ENCODE peak calls at places on chromosomes 11 and 22, in nine cellular contexts. H, S, K, I, J, G, N, P and T are unnamed samples.
A peak's percentile ranks its signal among the peaks of the same experiment; 100 is the strongest.

GRCh38 chr11:101030692-101031091 is 98.9 kb downstream of the PGR start:
- DNase-seq in H (no peak), S (no peak), K (no peak), I (no peak), J (no peak), G (no peak), N (no peak), P (no peak), T (no peak)

GRCh38 chr11:34480339-34480738 is 33.3 kb downstream of the ELF5 start:
- DNase-seq in H (no peak), S (no peak), K (no peak), I (no peak), J (no peak), G (no peak), N (no peak), P (peak; percentile 14), T (no peak)

GRCh38 chr11:134740590-134741342 is 328.7 kb upstream of the B3GAT1 start:
- DNase-seq in H (no peak), S (no peak), K (no peak), I (no peak), J (peak; percentile 63), G (no peak), N (no peak), P (no peak), T (no peak)

GRCh38 chr11:123122341-123122740 is 60.4 kb upstream of the HSPA8 start:
- DNase-seq in H (no peak), S (no peak), K (no peak), I (no peak), J (peak; percentile 48), G (no peak), N (no peak), P (no peak), T (no peak)

GRCh38 chr11:117296881-117297280 is 5.7 kb downstream of the BACE1-AS start:
- DNase-seq in H (no peak), S (no peak), K (no peak), I (no peak), J (no peak), G (no peak), N (no peak), P (no peak), T (no peak)

GRCh38 chr22:40289991-40290459 is 56.3 kb upstream of the ADSL start:
- DNase-seq in H (no peak), S (no peak), K (no peak), I (peak; percentile 47), J (no peak), G (no peak), N (peak; percentile 47), P (no peak), T (no peak)

GRCh38 chr11:128692750-128693578 is 908 bp upstream of the FLI1 start:
- DNase-seq in H (no peak), S (no peak), K (no peak), I (no peak), J (no peak), G (peak; percentile 51), N (no peak), P (no peak), T (no peak)

GRCh38 chr22:49427941-49428340 is 399.7 kb downstream of the BRD1 start:
- DNase-seq in H (no peak), S (no peak), K (no peak), I (no peak), J (no peak), G (no peak), N (no peak), P (no peak), T (no peak)

GRCh38 chr22:48805516-48805915 is 1022.2 kb downstream of the BRD1 start:
- DNase-seq in H (no peak), S (no peak), K (no peak), I (no peak), J (no peak), G (no peak), N (no peak), P (no peak), T (no peak)

GRCh38 chr11:124761301-124762021 is 629 bp downstream of the ESAM start:
- DNase-seq in H (no peak), S (no peak), K (no peak), I (no peak), J (no peak), G (no peak), N (no peak), P (no peak), T (no peak)

GRCh38 chr11:35714882-35715612 is 52.5 kb downstream of the TRIM44 start:
- DNase-seq in H (no peak), S (peak; percentile 8), K (no peak), I (no peak), J (no peak), G (no peak), N (no peak), P (no peak), T (no peak)

GRCh38 chr11:20355221-20356219 is 8.0 kb upstream of the HTATIP2 start:
- DNase-seq in H (no peak), S (no peak), K (peak; percentile 44), I (no peak), J (peak; percentile 75), G (peak; percentile 35), N (no peak), P (peak; percentile 20), T (peak; percentile 78)

GRCh38 chr22:26418620-26419019 is 10.4 kb upstream of the ASPHD2 start:
- DNase-seq in H (no peak), S (no peak), K (no peak), I (no peak), J (no peak), G (no peak), N (no peak), P (no peak), T (no peak)

GRCh38 chr11:68810164-68810563 is 31.6 kb downstream of the CPT1A start:
- DNase-seq in H (no peak), S (no peak), K (peak; percentile 18), I (no peak), J (no peak), G (no peak), N (no peak), P (no peak), T (no peak)

GRCh38 chr11:133163463-133164419 is 368.6 kb downstream of the OPCML start:
- DNase-seq in H (peak; percentile 46), S (no peak), K (peak; percentile 71), I (no peak), J (no peak), G (peak; percentile 21), N (no peak), P (peak; percentile 23), T (peak; percentile 51)

GRCh38 chr11:33930317-33931021 is 38.6 kb upstream of the LMO2 start:
- DNase-seq in H (no peak), S (no peak), K (peak; percentile 50), I (no peak), J (no peak), G (no peak), N (no peak), P (no peak), T (no peak)

GRCh38 chr11:92960886-92961285 is 8.6 kb upstream of the MTNR1B start:
- DNase-seq in H (no peak), S (no peak), K (no peak), I (no peak), J (no peak), G (no peak), N (no peak), P (no peak), T (no peak)

GRCh38 chr11:134784046-134784445 is 372.0 kb upstream of the B3GAT1 start:
- DNase-seq in H (no peak), S (no peak), K (no peak), I (no peak), J (no peak), G (no peak), N (no peak), P (no peak), T (no peak)

GRCh38 chr11:43392713-43393112 is 34.0 kb downstream of the TTC17 start:
- DNase-seq in H (no peak), S (no peak), K (no peak), I (no peak), J (no peak), G (no peak), N (no peak), P (no peak), T (no peak)

GRCh38 chr11:117544431-117544830 is 216.8 kb downstream of the CEP164 start:
- DNase-seq in H (no peak), S (no peak), K (no peak), I (no peak), J (no peak), G (no peak), N (no peak), P (no peak), T (no peak)

GRCh38 chr11:11252403-11252802 is 100.6 kb downstream of the CSNK2A3 start:
- DNase-seq in H (no peak), S (no peak), K (no peak), I (no peak), J (no peak), G (no peak), N (no peak), P (no peak), T (no peak)

GRCh38 chr22:39581303-39581702 is 10.8 kb downstream of the CACNA1I start:
- DNase-seq in H (no peak), S (no peak), K (no peak), I (no peak), J (no peak), G (no peak), N (no peak), P (no peak), T (no peak)

GRCh38 chr22:44845191-44845590 is 92.8 kb downstream of the ARHGAP8 start:
- DNase-seq in H (no peak), S (no peak), K (no peak), I (no peak), J (no peak), G (no peak), N (no peak), P (no peak), T (no peak)

GRCh38 chr22:30491381-30491780 is 14.1 kb downstream of the SEC14L4 start:
- DNase-seq in H (no peak), S (no peak), K (no peak), I (no peak), J (no peak), G (no peak), N (no peak), P (no peak), T (no peak)

GRCh38 chr11:56172256-56172835 is 4.1 kb upstream of the OR5J2 start:
- DNase-seq in H (no peak), S (no peak), K (no peak), I (no peak), J (peak; percentile 37), G (no peak), N (no peak), P (no peak), T (no peak)

GRCh38 chr11:74318241-74318932 is 6.9 kb upstream of the P4HA3 start:
- DNase-seq in H (no peak), S (no peak), K (no peak), I (no peak), J (no peak), G (no peak), N (no peak), P (no peak), T (no peak)